ENCODE peak calls at places on chromosome 19, in nine cellular contexts. D is GM06990, I is brain microvascular endothelial cell, Z is left lung, L is HCT116, F is heart right ventricle, Y is tibial nerve, O is AG09309, U is stomach. V is an unnamed sample.
A peak's percentile ranks its signal among the peaks of the same experiment; 100 is the strongest.

GRCh38 chr19:38843175-38843758 is 6.5 kb downstream of the HNRNPL start:
- DNase-seq in D (no peak), I (no peak), Z (no peak), L (no peak), F (no peak), Y (no peak), O (no peak), U (no peak), V (no peak)

GRCh38 chr19:656751-657559 is 6.1 kb downstream of the RNF126 start:
- DNase-seq in D (no peak), I (no peak), Z (no peak), L (no peak), F (no peak), Y (no peak), O (no peak), U (no peak), V (no peak)

GRCh38 chr19:17772172-17772571 is 20.9 kb downstream of the FCHO1 start:
- DNase-seq in D (no peak), I (no peak), Z (no peak), L (no peak), F (no peak), Y (no peak), O (no peak), U (no peak), V (no peak)

GRCh38 chr19:17294051-17294891 is 9.0 kb downstream of the ABHD8 start:
- DNase-seq in D (peak; percentile 77), I (no peak), Z (peak; percentile 83), L (no peak), F (no peak), Y (no peak), O (no peak), U (no peak), V (no peak)

GRCh38 chr19:703329-703650 is 5.4 kb upstream of the PALM start:
- DNase-seq in D (no peak), I (no peak), Z (no peak), L (no peak), F (no peak), Y (no peak), O (no peak), U (no peak), V (no peak)

GRCh38 chr19:27676877-27677276 is 1536.1 kb downstream of the UQCRFS1 start:
- DNase-seq in D (no peak), I (no peak), Z (no peak), L (no peak), F (peak; percentile 53), Y (no peak), O (no peak), U (no peak), V (no peak)

GRCh38 chr19:9289231-9289884 is 20.3 kb downstream of the ZNF699 start:
- DNase-seq in D (no peak), I (no peak), Z (no peak), L (no peak), F (no peak), Y (no peak), O (no peak), U (no peak), V (no peak)

GRCh38 chr19:27974082-27974513 is 1238.9 kb downstream of the UQCRFS1 start:
- DNase-seq in D (peak; percentile 18), I (peak; percentile 4), Z (no peak), L (no peak), F (no peak), Y (no peak), O (no peak), U (peak; percentile 43), V (no peak)

GRCh38 chr19:17220207-17220758 is 5.1 kb downstream of the USE1 start:
- DNase-seq in D (no peak), I (peak; percentile 71), Z (no peak), L (no peak), F (no peak), Y (no peak), O (peak; percentile 14), U (no peak), V (no peak)

GRCh38 chr19:11019824-11020223 is 59.0 kb downstream of the SMARCA4 start:
- DNase-seq in D (no peak), I (no peak), Z (no peak), L (no peak), F (peak; percentile 26), Y (no peak), O (no peak), U (no peak), V (no peak)

GRCh38 chr19:41327499-41328156 is 17.7 kb downstream of the CCDC97 start:
- DNase-seq in D (peak; percentile 81), I (no peak), Z (peak; percentile 97), L (no peak), F (peak; percentile 76), Y (no peak), O (no peak), U (peak; percentile 87), V (no peak)

GRCh38 chr19:33303791-33304759 is 1.7 kb upstream of the CEBPA start:
- DNase-seq in D (no peak), I (no peak), Z (peak; percentile 86), L (no peak), F (no peak), Y (no peak), O (no peak), U (peak; percentile 56), V (no peak)

GRCh38 chr19:33306191-33306590 is 3.9 kb upstream of the CEBPA start:
- DNase-seq in D (no peak), I (no peak), Z (no peak), L (no peak), F (no peak), Y (no peak), O (no peak), U (no peak), V (no peak)

GRCh38 chr19:33309826-33310225 is 7.5 kb upstream of the CEBPA start:
- DNase-seq in D (no peak), I (no peak), Z (no peak), L (no peak), F (no peak), Y (no peak), O (no peak), U (no peak), V (no peak)

GRCh38 chr19:33304760-33305647 is 2.7 kb upstream of the CEBPA start:
- DNase-seq in D (no peak), I (no peak), Z (no peak), L (no peak), F (no peak), Y (no peak), O (no peak), U (peak; percentile 77), V (no peak)

GRCh38 chr19:33306853-33307792 is 4.8 kb upstream of the CEBPA start:
- DNase-seq in D (no peak), I (no peak), Z (no peak), L (no peak), F (no peak), Y (no peak), O (no peak), U (peak; percentile 81), V (no peak)
- H3K4me3 ChIP-seq in D (no peak overlapping the region), I (no peak overlapping the region), Z (no peak overlapping the region), L (no peak overlapping the region), F (no peak overlapping the region), Y (no peak overlapping the region), O (no peak overlapping the region), U (no peak overlapping the region), V (no peak overlapping the region)

GRCh38 chr19:12864721-12865715 is 16.2 kb downstream of the DNASE2 start:
- DNase-seq in D (no peak), I (no peak), Z (no peak), L (no peak), F (no peak), Y (no peak), O (no peak), U (peak; percentile 55), V (no peak)
- TF ChIP-seq CTCF in D (no peak), I (no peak), Z (no peak), L (no peak), F (no peak), Y (no peak), O (no peak), U (no peak), V (no peak)

DNA sequence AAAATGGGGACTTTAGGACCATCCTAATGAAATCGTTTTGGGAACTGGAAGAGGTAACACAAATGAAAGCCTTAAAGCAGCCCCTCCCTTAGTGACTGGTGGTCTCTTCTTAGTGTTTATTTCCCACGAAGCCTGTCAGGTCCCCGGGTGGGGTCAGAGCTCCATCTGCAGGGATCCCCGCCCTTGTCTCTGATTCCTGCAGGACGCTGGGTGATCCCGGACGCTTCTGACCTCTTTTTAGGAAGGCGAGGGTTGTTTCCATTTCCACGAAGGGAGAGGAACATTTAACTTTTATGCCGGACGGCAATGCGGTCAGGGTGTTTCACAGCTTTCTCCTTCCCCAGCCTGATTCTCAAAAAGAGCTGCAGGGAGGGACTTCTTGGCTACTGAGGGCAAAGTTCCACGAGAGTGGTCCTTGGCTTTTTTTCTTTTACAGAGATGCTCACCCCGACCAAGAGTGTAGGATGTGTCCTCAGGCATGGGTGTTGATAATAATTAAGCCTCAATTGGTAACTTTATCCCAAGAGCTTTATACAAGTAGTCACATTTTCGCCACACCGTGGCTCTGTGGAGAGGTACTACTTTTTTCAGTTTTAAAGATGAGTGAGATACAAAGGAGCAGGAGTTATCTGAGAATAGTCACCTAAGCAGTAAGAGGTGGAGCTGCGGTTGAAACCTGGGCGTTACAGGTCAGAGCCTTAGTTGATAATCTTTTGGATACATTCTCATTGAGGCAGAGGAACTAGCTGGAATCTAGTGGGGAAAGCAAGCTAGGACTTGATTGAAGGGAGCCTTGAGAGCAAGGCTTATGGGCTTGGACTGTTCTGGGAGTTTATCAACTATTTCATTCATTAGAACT is 813 bp downstream of the ZNF284 start:
- DNase-seq in D (no peak), I (no peak), Z (no peak), L (no peak), F (no peak), Y (no peak), O (no peak), U (no peak), V (no peak)
- H3K4me3 ChIP-seq in D (peak overlapping the region; percentile 62), I (peak overlapping the region; percentile 81), Z (peak overlapping the region; percentile 67), L (no peak overlapping the region), F (peak overlapping the region; percentile 70), Y (peak overlapping the region; percentile 71), O (peak overlapping the region; percentile 84), U (peak overlapping the region; percentile 74), V (peak overlapping the region; percentile 61)

DNA sequence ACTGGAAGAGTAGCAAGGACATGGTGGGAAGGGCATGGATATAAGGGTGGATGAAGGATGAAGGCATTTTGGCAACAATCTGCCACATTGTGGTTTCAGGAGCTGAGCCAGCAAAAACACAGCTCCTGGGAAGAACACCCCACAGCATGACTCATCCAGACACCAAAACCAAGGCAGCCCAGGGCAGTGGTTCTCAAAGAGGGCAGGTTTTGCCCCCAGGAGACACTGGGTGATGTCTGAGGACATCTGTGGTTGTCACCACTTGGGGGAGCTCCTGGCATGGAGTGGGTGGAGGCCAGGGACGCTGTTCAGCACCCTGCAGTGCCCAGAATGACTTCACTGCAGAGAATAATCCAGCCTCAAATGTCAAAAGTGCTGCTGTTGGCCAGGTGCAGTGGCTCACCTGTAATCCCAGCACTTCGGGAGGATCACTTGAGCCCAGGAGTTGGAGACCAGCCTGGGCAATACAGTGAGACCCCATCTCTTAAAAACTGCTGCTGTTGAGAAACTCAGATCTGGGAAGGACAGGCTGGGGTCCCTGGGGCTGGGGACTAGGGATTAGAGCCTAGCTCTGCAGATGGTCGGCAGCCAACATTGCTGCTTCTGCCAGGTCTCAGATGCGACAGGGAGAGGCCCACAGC is 16.1 kb downstream of the ZFR2 start:
- DNase-seq in D (no peak), I (peak; percentile 66), Z (no peak), L (peak; percentile 79), F (peak; percentile 8), Y (no peak), O (no peak), U (peak; percentile 28), V (peak; percentile 31)
- TF ChIP-seq CTCF in D (peak; percentile 41), I (peak; percentile 53), Z (no peak), L (peak; percentile 86), F (peak; percentile 41), Y (no peak), O (peak; percentile 16), U (no peak), V (peak; percentile 25)